ENCODE peak calls at places on chromosomes 12 and 14, in ten cellular contexts. V, Y, I, U, S, C, Q, T, Z and M are unnamed samples.

GRCh38 chr14:74881425-74882102 is at the start of gene DLST:
- DNase-seq in Y (peak), S (peak), T (peak), C (no peak), V (peak), Z (peak), I (peak), Q (peak), U (peak), M (peak)

GRCh38 chr12:16246264-16246663 is 31.2 kb downstream of the SLC15A5 start:
- DNase-seq in Q (no peak), Z (no peak), I (no peak), S (no peak), C (no peak), V (no peak), T (no peak), Y (no peak), U (no peak), M (peak)

GRCh38 chr12:48822139-48822538 is 3.8 kb downstream of the CACNB3 start:
- DNase-seq in S (no peak), C (no peak), V (no peak), Y (no peak), Z (no peak), Q (no peak), U (no peak), I (no peak), T (no peak), M (no peak)

GRCh38 chr14:96627811-96628775 is 125.9 kb downstream of the PAPOLA start:
- DNase-seq in Z (no peak), Y (peak), I (no peak), U (no peak), C (no peak), V (no peak), Q (no peak), S (peak), T (no peak), M (no peak)

GRCh38 chr12:904010-904414 is 45.5 kb downstream of the RAD52 start:
- DNase-seq in I (no peak), C (no peak), Z (no peak), Q (no peak), Y (no peak), V (no peak), U (no peak), T (no peak), S (no peak), M (no peak)

GRCh38 chr12:112788205-112788604 is 3.3 kb upstream of the RPH3A start:
- DNase-seq in T (no peak), U (no peak), V (no peak), Q (no peak), Z (no peak), I (no peak), C (no peak), S (no peak), Y (no peak), M (no peak)

GRCh38 chr12:34372003-34372402 is 349.7 kb downstream of the ALG10 start:
- DNase-seq in I (no peak), S (no peak), Q (no peak), T (no peak), U (no peak), V (no peak), Y (no peak), C (no peak), Z (no peak), M (no peak)

GRCh38 chr12:80684077-80684495 is 23.3 kb upstream of the MYF6 start:
- DNase-seq in Q (no peak), I (no peak), V (no peak), Z (no peak), U (peak), S (no peak), T (no peak), Y (no peak), C (no peak), M (no peak)

GRCh38 chr14:32896979-32897723 is 41.5 kb upstream of the NPAS3 start:
- DNase-seq in T (no peak), S (no peak), U (no peak), I (no peak), C (peak), Q (peak), V (no peak), Y (no peak), Z (peak), M (peak)

GRCh38 chr14:100118377-100119011 is 41.0 kb downstream of the DEGS2 start:
- DNase-seq in C (no peak), I (no peak), Y (no peak), U (no peak), Z (no peak), T (no peak), Q (no peak), V (no peak), S (no peak), M (no peak)

GRCh38 chr12:81078469-81079196 is 754 bp downstream of the ACSS3 start:
- DNase-seq in V (no peak), Q (no peak), Y (peak), U (peak), C (no peak), S (no peak), I (no peak), T (no peak), Z (peak), M (peak)

GRCh38 chr12:51753980-51754675 is 94.4 kb downstream of the FIGNL2 start:
- DNase-seq in Y (no peak), I (no peak), V (no peak), T (no peak), Z (no peak), Q (no peak), S (no peak), C (no peak), U (no peak), M (no peak)

DNA sequence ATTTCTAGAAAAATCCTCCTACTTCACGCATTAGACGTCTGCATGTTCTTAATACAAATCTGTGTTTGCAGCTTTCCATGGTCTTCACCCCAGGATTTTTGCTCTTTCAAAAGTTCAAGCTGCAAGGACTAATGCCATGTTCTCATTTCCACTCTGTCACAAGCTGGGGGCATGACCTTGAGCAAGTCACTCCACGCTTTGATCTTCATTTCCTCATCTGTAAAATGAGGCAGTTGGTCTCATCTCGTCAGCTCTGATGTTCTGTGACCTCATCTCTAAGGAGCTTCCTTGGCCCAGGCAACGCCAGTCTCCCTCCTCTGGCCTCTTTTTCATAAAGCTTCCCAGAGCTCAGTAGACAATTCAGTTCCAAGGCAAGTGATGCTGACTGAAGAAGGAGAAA is 18.8 kb upstream of the BMP4 start:
- DNase-seq in V (no peak), U (no peak), I (no peak), S (no peak), C (no peak), Z (no peak), Q (no peak), Y (no peak), T (no peak), M (no peak)
- TF ChIP-seq CTCF in V (no peak), U (no peak), I (no peak), S (no peak), C (no peak), Z (no peak), Q (no peak), Y (no peak), T (no peak), M (no peak)

GRCh38 chr12:84624601-84625000 is 288.0 kb downstream of the SLC6A15 start:
- DNase-seq in Y (no peak), U (no peak), S (no peak), I (no peak), Q (no peak), C (no peak), Z (no peak), V (no peak), T (no peak), M (no peak)

DNA sequence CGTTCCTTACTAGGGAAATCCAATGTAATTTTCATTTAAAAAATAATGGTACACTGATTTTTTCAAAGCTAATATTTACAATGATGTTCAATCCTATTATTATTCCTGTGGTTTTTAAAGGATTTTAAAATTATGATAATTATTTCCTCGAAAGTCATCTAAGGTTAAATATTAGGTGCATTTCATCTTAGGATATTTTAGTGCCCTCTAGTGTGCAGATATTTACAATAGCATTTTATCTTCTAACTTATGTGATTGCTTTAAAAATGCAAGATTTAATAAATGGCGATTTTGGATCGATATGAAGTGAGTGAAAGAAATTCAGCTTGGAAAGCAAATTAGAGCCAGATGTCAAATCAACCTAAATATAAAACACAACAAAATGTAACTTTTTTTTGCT is 293.5 kb downstream of the SLC6A15 start:
- DNase-seq in Q (no peak), S (no peak), Z (no peak), V (no peak), U (no peak), Y (no peak), I (no peak), T (no peak), C (no peak), M (no peak)
- TF ChIP-seq CTCF in Q (peak), S (no peak), Z (no peak), V (peak), U (peak), Y (no peak), I (peak), T (no peak), C (peak), M (peak)

GRCh38 chr12:87667378-87667777 is 361.8 kb downstream of the C12orf50 start:
- DNase-seq in U (no peak), Y (no peak), I (no peak), S (no peak), T (peak), V (no peak), Q (peak), C (no peak), Z (peak), M (peak)
- TF ChIP-seq CTCF in U (peak), Y (no peak), I (peak), S (no peak), T (peak), V (peak), Q (peak), C (no peak), Z (peak), M (peak)

GRCh38 chr12:92606956-92607355 is 95.8 kb upstream of the PLEKHG7 start:
- DNase-seq in T (no peak), Y (no peak), Z (no peak), Q (no peak), U (no peak), S (no peak), V (no peak), C (no peak), I (no peak), M (no peak)

GRCh38 chr12:92604786-92605185 is 98.0 kb upstream of the PLEKHG7 start:
- DNase-seq in S (no peak), Z (no peak), C (no peak), T (no peak), I (no peak), Y (no peak), U (no peak), Q (no peak), V (no peak), M (no peak)

GRCh38 chr12:92605621-92606170 is 97.1 kb upstream of the PLEKHG7 start:
- DNase-seq in S (no peak), I (no peak), C (no peak), Q (no peak), Z (no peak), V (no peak), Y (no peak), T (no peak), U (no peak), M (no peak)

GRCh38 chr12:92612611-92613010 is 90.2 kb upstream of the PLEKHG7 start:
- DNase-seq in I (no peak), S (no peak), V (no peak), C (no peak), Y (no peak), Z (no peak), T (no peak), Q (no peak), U (no peak), M (no peak)

GRCh38 chr12:92608418-92609091 is 94.2 kb upstream of the PLEKHG7 start:
- DNase-seq in V (peak), Q (peak), T (peak), Z (peak), C (no peak), Y (no peak), U (peak), S (no peak), I (no peak), M (peak)
- TF ChIP-seq CTCF in V (peak), Q (peak), T (peak), Z (peak), C (peak), Y (peak), U (peak), S (peak), I (peak), M (peak)

DNA sequence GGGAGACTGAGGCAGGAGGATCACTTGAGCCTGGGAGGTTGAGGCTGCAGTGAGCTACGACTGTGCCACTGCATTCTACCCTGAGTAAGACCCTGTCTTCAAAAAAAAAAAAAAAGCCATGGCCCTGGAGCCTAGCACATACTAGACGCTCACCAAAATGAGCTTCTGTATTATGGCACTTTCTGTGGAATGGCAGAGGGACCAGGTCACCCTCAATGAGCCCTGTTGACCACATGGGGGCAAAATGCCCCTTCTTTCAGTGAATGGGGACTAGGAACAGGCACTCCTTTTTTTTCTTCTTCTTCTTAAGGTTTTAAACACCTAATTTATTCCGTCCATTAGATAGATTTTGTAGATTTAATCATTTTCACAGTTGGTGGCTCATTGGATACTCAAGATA is 50.5 kb downstream of the FAM222A start:
- DNase-seq in I (peak), T (peak), S (no peak), Z (no peak), Y (no peak), V (no peak), C (no peak), Q (no peak), U (no peak), M (no peak)
- TF ChIP-seq CTCF in I (no peak), T (peak), S (no peak), Z (peak), Y (no peak), V (no peak), C (no peak), Q (no peak), U (no peak), M (no peak)

DNA sequence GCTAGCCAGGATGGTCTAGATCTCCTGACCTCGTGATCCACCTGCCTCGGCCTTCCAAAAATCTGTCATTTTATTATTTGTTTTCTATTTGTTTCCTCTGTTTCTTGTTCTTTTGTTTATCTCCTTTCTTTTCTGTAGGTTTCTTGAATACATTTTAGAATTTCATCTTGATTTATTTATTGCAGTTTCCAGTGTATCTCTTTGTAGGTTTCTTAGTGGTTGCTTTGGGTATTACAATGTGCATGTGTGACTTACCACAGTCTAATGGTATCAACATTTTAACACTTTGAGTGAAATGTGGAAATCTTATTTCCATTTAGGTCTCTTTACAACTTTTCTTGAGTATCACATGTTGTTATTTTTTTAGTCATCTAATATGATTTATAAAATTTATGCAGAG is 29.9 kb upstream of the MUCL1 start:
- DNase-seq in V (peak), S (no peak), Y (no peak), I (no peak), C (no peak), Q (no peak), T (no peak), Z (no peak), U (no peak), M (no peak)
- TF ChIP-seq CTCF in V (no peak), S (peak), Y (peak), I (peak), C (no peak), Q (peak), T (peak), Z (no peak), U (no peak), M (peak)